ENCODE peak calls at places on chromosomes 6 and 20, in ten cellular contexts. One of them, this sample, is unnamed.

GRCh38 chr6:77231438-77232305 is 231.6 kb downstream of the HTR1B start:
- DNase-seq in A549: no peak
- DNase-seq in HepG2: no peak
- DNase-seq in mesenchymal stem cell: peak
- DNase-seq in cardiac muscle cell: peak
- DNase-seq in IMR-90: peak
- DNase-seq in tibial artery: no peak
- DNase-seq in GM23248: no peak
- DNase-seq in prostate gland: no peak
- DNase-seq in HCT116: no peak
- DNase-seq in this sample: no peak

GRCh38 chr6:116190550-116190949 is 63.3 kb downstream of the TSPYL4 start:
- DNase-seq in A549: no peak
- DNase-seq in HepG2: no peak
- DNase-seq in mesenchymal stem cell: no peak
- DNase-seq in cardiac muscle cell: peak
- DNase-seq in IMR-90: peak
- DNase-seq in tibial artery: no peak
- DNase-seq in GM23248: peak
- DNase-seq in prostate gland: no peak
- DNase-seq in HCT116: no peak
- DNase-seq in this sample: no peak

GRCh38 chr6:166775180-166775922 is 148.3 kb upstream of the RPS6KA2 start:
- DNase-seq in A549: peak
- DNase-seq in HepG2: peak
- DNase-seq in mesenchymal stem cell: peak
- DNase-seq in cardiac muscle cell: peak
- DNase-seq in IMR-90: peak
- DNase-seq in tibial artery: no peak
- DNase-seq in GM23248: peak
- DNase-seq in prostate gland: peak
- DNase-seq in HCT116: peak
- DNase-seq in this sample: no peak

GRCh38 chr6:84428300-84428907 is 201.0 kb upstream of the CEP162 start:
- DNase-seq in A549: peak
- DNase-seq in HepG2: peak
- DNase-seq in mesenchymal stem cell: peak
- DNase-seq in cardiac muscle cell: peak
- DNase-seq in IMR-90: peak
- DNase-seq in tibial artery: peak
- DNase-seq in GM23248: peak
- DNase-seq in prostate gland: no peak
- DNase-seq in HCT116: peak
- DNase-seq in this sample: peak

GRCh38 chr6:126444874-126445273 is 105.0 kb downstream of the CENPW start:
- DNase-seq in A549: no peak
- DNase-seq in HepG2: no peak
- DNase-seq in mesenchymal stem cell: peak
- DNase-seq in cardiac muscle cell: no peak
- DNase-seq in IMR-90: peak
- DNase-seq in tibial artery: no peak
- DNase-seq in GM23248: peak
- DNase-seq in prostate gland: no peak
- DNase-seq in HCT116: no peak
- DNase-seq in this sample: no peak

GRCh38 chr20:3051385-3052019 is 5.7 kb downstream of the MRPS26 start:
- DNase-seq in A549: no peak
- DNase-seq in HepG2: no peak
- DNase-seq in mesenchymal stem cell: no peak
- DNase-seq in cardiac muscle cell: no peak
- DNase-seq in IMR-90: no peak
- DNase-seq in tibial artery: no peak
- DNase-seq in GM23248: no peak
- DNase-seq in prostate gland: no peak
- DNase-seq in HCT116: no peak
- DNase-seq in this sample: no peak

GRCh38 chr6:17448165-17448564 is 54.8 kb downstream of the CAP2 start:
- DNase-seq in A549: no peak
- DNase-seq in HepG2: no peak
- DNase-seq in mesenchymal stem cell: peak
- DNase-seq in cardiac muscle cell: no peak
- DNase-seq in IMR-90: peak
- DNase-seq in tibial artery: no peak
- DNase-seq in GM23248: no peak
- DNase-seq in prostate gland: no peak
- DNase-seq in HCT116: no peak
- DNase-seq in this sample: no peak

GRCh38 chr6:156425374-156425773 is 351.8 kb upstream of the ARID1B start:
- DNase-seq in A549: no peak
- DNase-seq in HepG2: no peak
- DNase-seq in mesenchymal stem cell: peak
- DNase-seq in cardiac muscle cell: peak
- DNase-seq in IMR-90: peak
- DNase-seq in tibial artery: no peak
- DNase-seq in GM23248: peak
- DNase-seq in prostate gland: no peak
- DNase-seq in HCT116: no peak
- DNase-seq in this sample: no peak

GRCh38 chr6:7728855-7729590 is 3.1 kb downstream of the BMP6 start:
- DNase-seq in A549: no peak
- DNase-seq in HepG2: no peak
- DNase-seq in mesenchymal stem cell: no peak
- DNase-seq in cardiac muscle cell: peak
- DNase-seq in IMR-90: no peak
- DNase-seq in tibial artery: no peak
- DNase-seq in GM23248: peak
- DNase-seq in prostate gland: no peak
- DNase-seq in HCT116: no peak
- DNase-seq in this sample: no peak

GRCh38 chr20:63955846-63956663 is at the start of gene UCKL1:
- DNase-seq in A549: peak
- DNase-seq in HepG2: peak
- DNase-seq in mesenchymal stem cell: peak
- DNase-seq in cardiac muscle cell: peak
- DNase-seq in IMR-90: peak
- DNase-seq in tibial artery: peak
- DNase-seq in GM23248: peak
- DNase-seq in prostate gland: peak
- DNase-seq in HCT116: peak
- DNase-seq in this sample: peak

GRCh38 chr20:63956664-63957003 is 418 bp upstream of the UCKL1 start:
- DNase-seq in A549: no peak
- DNase-seq in HepG2: no peak
- DNase-seq in mesenchymal stem cell: no peak
- DNase-seq in cardiac muscle cell: no peak
- DNase-seq in IMR-90: no peak
- DNase-seq in tibial artery: no peak
- DNase-seq in GM23248: no peak
- DNase-seq in prostate gland: no peak
- DNase-seq in HCT116: no peak
- DNase-seq in this sample: no peak

GRCh38 chr20:63953764-63954429 is 2.3 kb downstream of the UCKL1 start:
- DNase-seq in A549: no peak
- DNase-seq in HepG2: no peak
- DNase-seq in mesenchymal stem cell: no peak
- DNase-seq in cardiac muscle cell: no peak
- DNase-seq in IMR-90: no peak
- DNase-seq in tibial artery: no peak
- DNase-seq in GM23248: peak
- DNase-seq in prostate gland: no peak
- DNase-seq in HCT116: no peak
- DNase-seq in this sample: no peak

GRCh38 chr20:63957004-63957689 is 931 bp upstream of the UCKL1 start:
- DNase-seq in A549: peak
- DNase-seq in HepG2: peak
- DNase-seq in mesenchymal stem cell: peak
- DNase-seq in cardiac muscle cell: peak
- DNase-seq in IMR-90: peak
- DNase-seq in tibial artery: peak
- DNase-seq in GM23248: peak
- DNase-seq in prostate gland: peak
- DNase-seq in HCT116: peak
- DNase-seq in this sample: no peak

DNA sequence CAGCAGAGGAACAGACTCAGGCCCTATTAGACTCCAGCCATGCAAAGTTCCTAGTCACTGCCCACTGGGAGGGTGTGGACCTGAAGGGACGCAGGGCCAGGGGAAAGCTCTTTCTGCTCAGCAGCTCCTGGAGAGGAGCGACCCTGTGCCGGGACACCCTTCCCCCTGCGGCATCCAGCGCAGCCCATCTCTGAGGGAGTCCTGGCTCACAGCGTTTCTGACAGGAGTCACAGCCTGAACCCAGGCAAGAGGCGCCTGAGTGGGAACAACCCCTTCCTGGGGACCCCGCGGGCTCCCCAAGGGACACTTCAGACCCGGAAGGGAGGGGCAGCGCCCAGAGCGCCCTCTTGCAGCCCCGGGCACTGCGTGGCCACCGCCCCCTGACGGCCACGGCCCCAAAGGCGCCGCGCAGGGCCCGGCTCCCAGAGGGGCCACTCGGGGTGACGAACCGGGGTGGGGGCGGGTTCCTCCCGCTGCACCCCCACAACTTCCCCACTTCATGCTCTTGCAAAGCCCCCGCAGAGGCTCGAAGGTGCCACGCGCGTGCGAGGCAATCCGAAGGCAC is 853 bp downstream of the UCKL1 start:
- DNase-seq in A549: no peak
- DNase-seq in HepG2: peak
- DNase-seq in mesenchymal stem cell: peak
- DNase-seq in cardiac muscle cell: peak
- DNase-seq in IMR-90: no peak
- DNase-seq in tibial artery: no peak
- DNase-seq in GM23248: peak
- DNase-seq in prostate gland: no peak
- DNase-seq in HCT116: no peak
- DNase-seq in this sample: no peak
- H3K27ac ChIP-seq in A549: peak
- H3K27ac ChIP-seq in HepG2: peak
- H3K27ac ChIP-seq in mesenchymal stem cell: peak
- H3K27ac ChIP-seq in cardiac muscle cell: peak
- H3K27ac ChIP-seq in IMR-90: peak
- H3K27ac ChIP-seq in tibial artery: peak
- H3K27ac ChIP-seq in GM23248: peak
- H3K27ac ChIP-seq in prostate gland: peak
- H3K27ac ChIP-seq in HCT116: peak
- H3K27ac ChIP-seq in this sample: peak

GRCh38 chr6:28356666-28357020 is 6.9 kb downstream of the ZKSCAN3 start:
- DNase-seq in A549: no peak
- DNase-seq in HepG2: no peak
- DNase-seq in mesenchymal stem cell: no peak
- DNase-seq in cardiac muscle cell: no peak
- DNase-seq in IMR-90: no peak
- DNase-seq in tibial artery: no peak
- DNase-seq in GM23248: no peak
- DNase-seq in prostate gland: no peak
- DNase-seq in HCT116: no peak
- DNase-seq in this sample: no peak
- H3K4me3 ChIP-seq in A549: no peak
- H3K4me3 ChIP-seq in HepG2: no peak
- H3K4me3 ChIP-seq in mesenchymal stem cell: no peak
- H3K4me3 ChIP-seq in cardiac muscle cell: no peak
- H3K4me3 ChIP-seq in IMR-90: no peak
- H3K4me3 ChIP-seq in tibial artery: no peak
- H3K4me3 ChIP-seq in GM23248: no peak
- H3K4me3 ChIP-seq in prostate gland: no peak
- H3K4me3 ChIP-seq in HCT116: no peak
- H3K4me3 ChIP-seq in this sample: no peak

DNA sequence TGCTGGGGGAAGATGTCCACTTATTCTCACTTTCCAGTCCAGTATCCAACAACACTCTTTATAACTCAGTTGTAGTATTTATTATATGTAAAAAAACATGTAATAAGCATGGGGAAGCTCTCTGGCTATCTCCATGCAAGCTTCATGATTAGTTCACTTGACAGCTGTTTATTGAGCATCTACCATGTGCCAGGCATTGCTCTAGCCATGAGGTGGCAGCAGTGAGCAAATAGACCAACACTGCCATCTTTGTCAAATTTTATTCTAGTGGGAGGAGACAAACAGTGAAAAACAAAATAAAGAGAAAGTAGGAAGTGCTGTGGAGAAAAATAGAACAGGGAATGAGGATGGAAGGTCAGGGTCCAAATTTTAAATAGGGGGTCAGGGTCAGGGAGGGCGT is 131.8 kb downstream of the CFAP61 start:
- DNase-seq in A549: no peak
- DNase-seq in HepG2: no peak
- DNase-seq in mesenchymal stem cell: no peak
- DNase-seq in cardiac muscle cell: no peak
- DNase-seq in IMR-90: no peak
- DNase-seq in tibial artery: no peak
- DNase-seq in GM23248: peak
- DNase-seq in prostate gland: no peak
- DNase-seq in HCT116: no peak
- DNase-seq in this sample: no peak
- H3K27ac ChIP-seq in A549: no peak
- H3K27ac ChIP-seq in HepG2: no peak
- H3K27ac ChIP-seq in mesenchymal stem cell: no peak
- H3K27ac ChIP-seq in cardiac muscle cell: no peak
- H3K27ac ChIP-seq in IMR-90: no peak
- H3K27ac ChIP-seq in tibial artery: no peak
- H3K27ac ChIP-seq in GM23248: no peak
- H3K27ac ChIP-seq in prostate gland: no peak
- H3K27ac ChIP-seq in HCT116: no peak
- H3K27ac ChIP-seq in this sample: no peak

GRCh38 chr6:90420495-90420894 is 123.9 kb upstream of the BACH2 start:
- DNase-seq in A549: no peak
- DNase-seq in HepG2: no peak
- DNase-seq in mesenchymal stem cell: no peak
- DNase-seq in cardiac muscle cell: no peak
- DNase-seq in IMR-90: no peak
- DNase-seq in tibial artery: no peak
- DNase-seq in GM23248: no peak
- DNase-seq in prostate gland: no peak
- DNase-seq in HCT116: no peak
- DNase-seq in this sample: no peak

GRCh38 chr6:90421656-90422055 is 125.0 kb upstream of the BACH2 start:
- DNase-seq in A549: no peak
- DNase-seq in HepG2: no peak
- DNase-seq in mesenchymal stem cell: no peak
- DNase-seq in cardiac muscle cell: no peak
- DNase-seq in IMR-90: no peak
- DNase-seq in tibial artery: no peak
- DNase-seq in GM23248: no peak
- DNase-seq in prostate gland: no peak
- DNase-seq in HCT116: no peak
- DNase-seq in this sample: no peak

GRCh38 chr6:90428514-90428913 is 131.9 kb upstream of the BACH2 start:
- DNase-seq in A549: no peak
- DNase-seq in HepG2: no peak
- DNase-seq in mesenchymal stem cell: no peak
- DNase-seq in cardiac muscle cell: no peak
- DNase-seq in IMR-90: no peak
- DNase-seq in tibial artery: no peak
- DNase-seq in GM23248: no peak
- DNase-seq in prostate gland: no peak
- DNase-seq in HCT116: no peak
- DNase-seq in this sample: no peak

GRCh38 chr6:90425161-90425641 is 128.6 kb upstream of the BACH2 start:
- DNase-seq in A549: no peak
- DNase-seq in HepG2: no peak
- DNase-seq in mesenchymal stem cell: no peak
- DNase-seq in cardiac muscle cell: no peak
- DNase-seq in IMR-90: no peak
- DNase-seq in tibial artery: no peak
- DNase-seq in GM23248: no peak
- DNase-seq in prostate gland: no peak
- DNase-seq in HCT116: no peak
- DNase-seq in this sample: no peak

GRCh38 chr6:90424580-90424979 is 127.9 kb upstream of the BACH2 start:
- DNase-seq in A549: no peak
- DNase-seq in HepG2: no peak
- DNase-seq in mesenchymal stem cell: no peak
- DNase-seq in cardiac muscle cell: no peak
- DNase-seq in IMR-90: no peak
- DNase-seq in tibial artery: no peak
- DNase-seq in GM23248: no peak
- DNase-seq in prostate gland: no peak
- DNase-seq in HCT116: no peak
- DNase-seq in this sample: no peak
- H3K4me3 ChIP-seq in A549: no peak
- H3K4me3 ChIP-seq in HepG2: no peak
- H3K4me3 ChIP-seq in mesenchymal stem cell: no peak
- H3K4me3 ChIP-seq in cardiac muscle cell: no peak
- H3K4me3 ChIP-seq in IMR-90: no peak
- H3K4me3 ChIP-seq in tibial artery: no peak
- H3K4me3 ChIP-seq in GM23248: no peak
- H3K4me3 ChIP-seq in prostate gland: no peak
- H3K4me3 ChIP-seq in HCT116: no peak
- H3K4me3 ChIP-seq in this sample: no peak